ENCODE peak calls at places on chromosome 1, in six cellular contexts. Q is AG08396; A is activated T-cell treated with anti-CD3 and anti-CD28 coated beads, Interleukin-2, amount 50 U/mL, for 72 hours; I is uterus; N is T47D; L is LoVo. W is an unnamed sample.

GRCh38 chr1:39707506-39707905 is 16.3 kb upstream of the HPCAL4 start:
- DNase-seq in Q (no peak), A (no peak), I (no peak), N (no peak), L (no peak), W (no peak)

GRCh38 chr1:209072481-209072880 is 511.0 kb upstream of the CAMK1G start:
- DNase-seq in Q (no peak), A (no peak), I (no peak), N (no peak), L (no peak), W (no peak)

GRCh38 chr1:23263380-23263887 is 46.1 kb upstream of the HTR1D start:
- DNase-seq in Q (no peak), A (no peak), I (no peak), N (no peak), L (no peak), W (no peak)

GRCh38 chr1:209427277-209427676 is 156.2 kb upstream of the CAMK1G start:
- DNase-seq in Q (no peak), A (no peak), I (no peak), N (no peak), L (no peak), W (no peak)

GRCh38 chr1:171507435-171507834 is 22.1 kb downstream of the PRRC2C start:
- DNase-seq in Q (no peak), A (no peak), I (no peak), N (no peak), L (no peak), W (no peak)

GRCh38 chr1:93565496-93566221 is 116.0 kb downstream of the BCAR3 start:
- DNase-seq in Q (no peak), A (no peak), I (no peak), N (no peak), L (no peak), W (peak)

GRCh38 chr1:16441312-16441641 is 753 bp downstream of the NECAP2 start:
- DNase-seq in Q (peak), A (no peak), I (no peak), N (no peak), L (no peak), W (no peak)

GRCh38 chr1:10459185-10459584 is 9.4 kb downstream of the CORT start:
- DNase-seq in Q (peak), A (no peak), I (no peak), N (no peak), L (peak), W (no peak)

GRCh38 chr1:60694980-60695379 is 387.4 kb upstream of the NFIA start:
- DNase-seq in Q (no peak), A (no peak), I (no peak), N (no peak), L (no peak), W (no peak)

GRCh38 chr1:41233708-41234107 is 8.4 kb downstream of the SCMH1 start:
- DNase-seq in Q (no peak), A (no peak), I (no peak), N (no peak), L (no peak), W (no peak)

GRCh38 chr1:915295-916172 is 8.2 kb upstream of the SAMD11 start:
- DNase-seq in Q (no peak), A (no peak), I (peak), N (no peak), L (no peak), W (no peak)

GRCh38 chr1:220045356-220046051 is 801 bp downstream of the EPRS1 start:
- DNase-seq in Q (no peak), A (no peak), I (no peak), N (peak), L (no peak), W (peak)

GRCh38 chr1:11790880-11791715 is 14.7 kb downstream of the MTHFR start:
- DNase-seq in Q (peak), A (no peak), I (peak), N (no peak), L (peak), W (peak)

GRCh38 chr1:44791364-44791801 is 3.4 kb upstream of the BEST4 start:
- DNase-seq in Q (no peak), A (no peak), I (no peak), N (no peak), L (peak), W (no peak)

GRCh38 chr1:7856345-7856744 is 3.5 kb upstream of the UTS2 start:
- DNase-seq in Q (no peak), A (no peak), I (no peak), N (peak), L (no peak), W (no peak)

GRCh38 chr1:67674260-67675011 is 10.6 kb upstream of the GADD45A start:
- DNase-seq in Q (no peak), A (peak), I (peak), N (no peak), L (no peak), W (peak)

GRCh38 chr1:36156329-36157114 is 562 bp downstream of the MAP7D1 start:
- DNase-seq in Q (peak), A (peak), I (peak), N (no peak), L (peak), W (peak)

GRCh38 chr1:46535063-46535462 is 16.4 kb downstream of the KNCN start:
- DNase-seq in Q (no peak), A (peak), I (no peak), N (peak), L (peak), W (no peak)

GRCh38 chr1:23598424-23598823 is 39.1 kb upstream of the ID3 start:
- DNase-seq in Q (no peak), A (no peak), I (no peak), N (no peak), L (no peak), W (no peak)

GRCh38 chr1:158028956-158029355 is 35.5 kb downstream of the KIRREL1 start:
- DNase-seq in Q (no peak), A (no peak), I (no peak), N (no peak), L (peak), W (peak)

GRCh38 chr1:94790246-94790645 is 29.9 kb upstream of the SLC44A3 start:
- DNase-seq in Q (no peak), A (no peak), I (no peak), N (no peak), L (no peak), W (no peak)

GRCh38 chr1:228459091-228459993 is 27.8 kb upstream of the RNF187 start:
- DNase-seq in Q (peak), A (peak), I (peak), N (peak), L (peak), W (peak)

GRCh38 chr1:115706774-115707425 is 61.6 kb downstream of the CASQ2 start:
- DNase-seq in Q (peak), A (peak), I (no peak), N (no peak), L (peak), W (no peak)

GRCh38 chr1:220594356-220594755 is 66.4 kb downstream of the MARK1 start:
- DNase-seq in Q (no peak), A (no peak), I (no peak), N (no peak), L (no peak), W (no peak)

GRCh38 chr1:85245456-85245855 is 14.0 kb downstream of the C1orf52 start:
- DNase-seq in Q (no peak), A (no peak), I (no peak), N (no peak), L (no peak), W (peak)

GRCh38 chr1:181531951-181532640 is 48.8 kb downstream of the CACNA1E start:
- DNase-seq in Q (no peak), A (no peak), I (no peak), N (no peak), L (no peak), W (no peak)

W was measured in MG63.